ENCODE peak calls at places on chromosomes 4 and X, in nine cellular contexts. G is mesenteric fat pad; F is stimulated activated CD8-positive, alpha-beta memory T cell treated with anti-CD3 and anti-CD28 coated beads, Interleukin-4, amount 100 ng/mL, for 4 hours; S is ACHN; D is tibial nerve; N is NCI-H1417; C is Right ventricle myocardium inferior; J is stomach; I is neural crest cell. Z is an unnamed sample.

GRCh38 chr4:10808591-10808990 is 124.0 kb upstream of the CLNK start:
- DNase-seq in J (no peak), D (no peak), C (no peak), F (no peak), N (no peak), I (no peak), S (no peak), G (no peak), Z (no peak)

GRCh38 chr4:109444182-109444844 is 10.7 kb downstream of the SEC24B start:
- DNase-seq in G (no peak), J (no peak), S (no peak), C (no peak), I (no peak), F (no peak), N (no peak), D (no peak), Z (no peak)

GRCh38 chr4:119139822-119140252 is 4.2 kb downstream of the MYOZ2 start:
- DNase-seq in N (no peak), C (no peak), D (no peak), G (no peak), S (no peak), I (no peak), F (no peak), J (no peak), Z (no peak)

GRCh38 chr4:141576585-141577110 is 59.7 kb upstream of the IL15 start:
- DNase-seq in F (no peak), N (no peak), D (no peak), J (no peak), I (no peak), S (no peak), G (no peak), C (no peak), Z (no peak)

GRCh38 chr4:890036-890695 is 42.0 kb downstream of the GAK start:
- DNase-seq in I (no peak), G (no peak), C (no peak), D (no peak), F (no peak), N (no peak), S (no peak), J (no peak), Z (no peak)

GRCh38 chr4:20044502-20044911 is 207.2 kb upstream of the SLIT2 start:
- DNase-seq in F (no peak), N (no peak), D (no peak), S (no peak), G (no peak), I (no peak), J (no peak), C (no peak), Z (no peak)

GRCh38 chr4:144645621-144646522 is at the start of gene HHIP:
- DNase-seq in F (no peak), I (peak), N (peak), D (peak), C (peak), G (no peak), S (peak), J (peak), Z (peak)

GRCh38 chrX:143873343-143873742 is 10.5 kb upstream of the UBE2NL start:
- DNase-seq in N (no peak), C (no peak), S (peak), G (no peak), F (no peak), D (no peak), J (no peak), I (no peak), Z (no peak)

GRCh38 chrX:129768586-129769466 is 10.9 kb upstream of the SASH3 start:
- DNase-seq in J (no peak), F (no peak), I (no peak), C (peak), S (no peak), G (no peak), D (no peak), N (no peak), Z (no peak)

GRCh38 chr4:101277661-101278060 is 69.7 kb downstream of the PPP3CA start:
- DNase-seq in J (no peak), D (no peak), F (no peak), C (no peak), G (no peak), S (peak), N (no peak), I (no peak), Z (no peak)

GRCh38 chr4:137421796-137422195 is 110.5 kb downstream of the PCDH18 start:
- DNase-seq in D (no peak), G (no peak), J (no peak), C (no peak), I (no peak), F (no peak), S (no peak), N (no peak), Z (no peak)

GRCh38 chrX:49209434-49210251 is 9.7 kb upstream of the SYP start:
- DNase-seq in I (no peak), N (no peak), C (no peak), G (no peak), J (no peak), F (no peak), D (no peak), S (no peak), Z (no peak)

GRCh38 chrX:142204522-142205433 is at the start of gene MAGEC2:
- DNase-seq in D (no peak), S (no peak), I (no peak), C (peak), F (no peak), G (no peak), J (no peak), N (peak), Z (no peak)

Z was measured in immature natural killer cell.